ENCODE peak calls at places on chromosomes 4 and X, in five cellular contexts. W, K, X, M and D are unnamed samples.

GRCh38 chrX:30513284-30513683 is 64.3 kb downstream of the TASL start:
- DNase-seq in W (no peak), K (no peak), X (peak), M (no peak), D (no peak)

GRCh38 chr4:108107729-108108382 is 60.9 kb downstream of the LEF1 start:
- DNase-seq in W (no peak), K (no peak), X (no peak), M (no peak), D (no peak)

GRCh38 chrX:39149761-39150160 is 348.5 kb downstream of the MID1IP1 start:
- DNase-seq in W (peak), K (peak), X (peak), M (peak), D (no peak)

GRCh38 chrX:72394518-72395163 is 88.9 kb upstream of the CITED1 start:
- DNase-seq in W (no peak), K (no peak), X (peak), M (peak), D (no peak)

GRCh38 chr4:21964762-21965319 is 16.3 kb upstream of the KCNIP4 start:
- DNase-seq in W (no peak), K (no peak), X (no peak), M (no peak), D (no peak)

GRCh38 chr4:36255575-36255974 is 11.3 kb upstream of the ARAP2 start:
- DNase-seq in W (peak), K (peak), X (no peak), M (no peak), D (no peak)

GRCh38 chr4:135122457-135122856 is 920.9 kb upstream of the PABPC4L start:
- DNase-seq in W (no peak), K (no peak), X (no peak), M (no peak), D (no peak)

GRCh38 chrX:48715876-48716502 is 19.5 kb downstream of the SUV39H1 start:
- DNase-seq in W (no peak), K (no peak), X (no peak), M (peak), D (no peak)

GRCh38 chr4:108060686-108061321 is 71.1 kb downstream of the HADH start:
- DNase-seq in W (no peak), K (no peak), X (no peak), M (no peak), D (no peak)

GRCh38 chr4:52036875-52037274 is 1.2 kb downstream of the SGCB start:
- DNase-seq in W (no peak), K (no peak), X (no peak), M (no peak), D (no peak)

GRCh38 chrX:153638436-153639176 is 8.4 kb upstream of the DUSP9 start:
- DNase-seq in W (no peak), K (no peak), X (no peak), M (no peak), D (no peak)

GRCh38 chr4:88786011-88786410 is 88.4 kb upstream of the NAP1L5 start:
- DNase-seq in W (no peak), K (no peak), X (no peak), M (no peak), D (no peak)

GRCh38 chr4:54423066-54423465 is 194.0 kb downstream of the PDGFRA start:
- DNase-seq in W (no peak), K (no peak), X (peak), M (no peak), D (no peak)

GRCh38 chrX:116246261-116246660 is 75.7 kb downstream of the AGTR2 start:
- DNase-seq in W (no peak), K (no peak), X (peak), M (no peak), D (no peak)

GRCh38 chr4:133596459-133596858 is 447.4 kb downstream of the PCDH10 start:
- DNase-seq in W (no peak), K (no peak), X (no peak), M (no peak), D (no peak)

GRCh38 chrX:13432776-13433605 is 113.1 kb upstream of the ATXN3L start:
- DNase-seq in W (no peak), K (no peak), X (peak), M (peak), D (no peak)

GRCh38 chrX:132786217-132786616 is 172.2 kb downstream of the HS6ST2 start:
- DNase-seq in W (no peak), K (no peak), X (peak), M (peak), D (no peak)

GRCh38 chr4:5050520-5050955 is 742 bp upstream of the STK32B start:
- DNase-seq in W (no peak), K (no peak), X (peak), M (peak), D (no peak)

GRCh38 chr4:2500547-2500946 is 31.6 kb downstream of the RNF4 start:
- DNase-seq in W (no peak), K (no peak), X (peak), M (peak), D (no peak)

GRCh38 chr4:111873801-111874200 is 271.5 kb upstream of the FAM241A start:
- DNase-seq in W (no peak), K (no peak), X (no peak), M (no peak), D (no peak)

GRCh38 chrX:53714580-53715335 is 28.2 kb upstream of the HUWE1 start:
- DNase-seq in W (peak), K (peak), X (peak), M (peak), D (no peak)

GRCh38 chrX:29308726-29309125 is 721.5 kb downstream of the IL1RAPL1 start:
- DNase-seq in W (no peak), K (no peak), X (no peak), M (no peak), D (no peak)

GRCh38 chrX:139720136-139720535 is 12.2 kb upstream of the MCF2 start:
- DNase-seq in W (no peak), K (no peak), X (peak), M (peak), D (no peak)

GRCh38 chr4:123244233-123244632 is 152.4 kb upstream of the SPRY1 start:
- DNase-seq in W (no peak), K (no peak), X (peak), M (no peak), D (no peak)